ENCODE peak calls at places on chromosomes 16 and 17, in seven cellular contexts. One of them, this sample, is unnamed.

GRCh38 chr16:73157861-73158260 is 109.9 kb upstream of the ZFHX3 start:
- DNase-seq in WTC11: no peak
- DNase-seq in breast epithelium: no peak
- DNase-seq in HFFc6: no peak
- DNase-seq in nephron progenitor cell: no peak
- DNase-seq in cardiac fibroblast: no peak
- DNase-seq in PC-9: no peak
- DNase-seq in this sample: no peak

GRCh38 chr16:89366561-89367537 is 123.5 kb downstream of the ANKRD11 start:
- DNase-seq in HFFc6: no peak
- DNase-seq in cardiac fibroblast: no peak
- DNase-seq in PC-9: no peak
- DNase-seq in breast epithelium: no peak
- DNase-seq in WTC11: no peak
- DNase-seq in nephron progenitor cell: no peak
- DNase-seq in this sample: no peak

GRCh38 chr17:3575506-3575905 is 17.9 kb upstream of the TRPV3 start:
- DNase-seq in nephron progenitor cell: no peak
- DNase-seq in breast epithelium: no peak
- DNase-seq in cardiac fibroblast: peak
- DNase-seq in PC-9: no peak
- DNase-seq in WTC11: no peak
- DNase-seq in HFFc6: peak
- DNase-seq in this sample: no peak

GRCh38 chr16:24753437-24753836 is 24.0 kb downstream of the TNRC6A start:
- DNase-seq in breast epithelium: no peak
- DNase-seq in HFFc6: no peak
- DNase-seq in PC-9: no peak
- DNase-seq in nephron progenitor cell: no peak
- DNase-seq in cardiac fibroblast: no peak
- DNase-seq in WTC11: no peak
- DNase-seq in this sample: peak

GRCh38 chr16:72474511-72475123 is 302.7 kb upstream of the PMFBP1 start:
- DNase-seq in nephron progenitor cell: no peak
- DNase-seq in breast epithelium: no peak
- DNase-seq in WTC11: no peak
- DNase-seq in cardiac fibroblast: peak
- DNase-seq in HFFc6: peak
- DNase-seq in PC-9: no peak
- DNase-seq in this sample: peak

GRCh38 chr16:84732674-84733352 is 33.0 kb downstream of the USP10 start:
- DNase-seq in nephron progenitor cell: no peak
- DNase-seq in PC-9: no peak
- DNase-seq in cardiac fibroblast: no peak
- DNase-seq in HFFc6: no peak
- DNase-seq in breast epithelium: no peak
- DNase-seq in WTC11: no peak
- DNase-seq in this sample: no peak

GRCh38 chr17:48107137-48108055 is at the start of gene SNX11:
- DNase-seq in breast epithelium: peak
- DNase-seq in nephron progenitor cell: peak
- DNase-seq in WTC11: peak
- DNase-seq in PC-9: peak
- DNase-seq in cardiac fibroblast: peak
- DNase-seq in HFFc6: peak
- DNase-seq in this sample: peak

GRCh38 chr16:11361751-11362742 is 16.8 kb downstream of the RMI2 start:
- DNase-seq in breast epithelium: no peak
- DNase-seq in WTC11: no peak
- DNase-seq in HFFc6: peak
- DNase-seq in PC-9: no peak
- DNase-seq in nephron progenitor cell: no peak
- DNase-seq in cardiac fibroblast: no peak
- DNase-seq in this sample: peak

GRCh38 chr17:55720917-55721836 is 1.5 kb downstream of the TMEM100 start:
- DNase-seq in breast epithelium: no peak
- DNase-seq in cardiac fibroblast: no peak
- DNase-seq in HFFc6: no peak
- DNase-seq in WTC11: no peak
- DNase-seq in PC-9: no peak
- DNase-seq in nephron progenitor cell: no peak
- DNase-seq in this sample: no peak

GRCh38 chr17:76585649-76586593 is at the start of gene ST6GALNAC2:
- DNase-seq in nephron progenitor cell: peak
- DNase-seq in breast epithelium: peak
- DNase-seq in WTC11: peak
- DNase-seq in cardiac fibroblast: peak
- DNase-seq in PC-9: peak
- DNase-seq in HFFc6: peak
- DNase-seq in this sample: peak

GRCh38 chr16:77557385-77557784 is 122.6 kb upstream of the ADAMTS18 start:
- DNase-seq in HFFc6: no peak
- DNase-seq in WTC11: no peak
- DNase-seq in PC-9: no peak
- DNase-seq in nephron progenitor cell: no peak
- DNase-seq in cardiac fibroblast: no peak
- DNase-seq in breast epithelium: no peak
- DNase-seq in this sample: no peak

GRCh38 chr17:63837962-63838585 is 4.4 kb downstream of the SMARCD2 start:
- DNase-seq in WTC11: no peak
- DNase-seq in PC-9: no peak
- DNase-seq in HFFc6: no peak
- DNase-seq in cardiac fibroblast: no peak
- DNase-seq in nephron progenitor cell: no peak
- DNase-seq in breast epithelium: no peak
- DNase-seq in this sample: no peak

GRCh38 chr17:42670199-42670924 is 6.4 kb downstream of the PLEKHH3 start:
- DNase-seq in WTC11: peak
- DNase-seq in HFFc6: no peak
- DNase-seq in PC-9: no peak
- DNase-seq in breast epithelium: no peak
- DNase-seq in cardiac fibroblast: no peak
- DNase-seq in nephron progenitor cell: peak
- DNase-seq in this sample: peak

GRCh38 chr16:1492082-1492922 is 858 bp upstream of the TELO2 start:
- DNase-seq in breast epithelium: no peak
- DNase-seq in WTC11: no peak
- DNase-seq in cardiac fibroblast: no peak
- DNase-seq in nephron progenitor cell: no peak
- DNase-seq in HFFc6: no peak
- DNase-seq in PC-9: no peak
- DNase-seq in this sample: no peak

GRCh38 chr17:17326275-17326875 is 23.2 kb downstream of the NT5M start:
- DNase-seq in nephron progenitor cell: no peak
- DNase-seq in PC-9: no peak
- DNase-seq in WTC11: no peak
- DNase-seq in cardiac fibroblast: no peak
- DNase-seq in HFFc6: no peak
- DNase-seq in breast epithelium: peak
- DNase-seq in this sample: no peak

GRCh38 chr17:76513306-76513692 is 12.1 kb upstream of the RHBDF2 start:
- DNase-seq in HFFc6: no peak
- DNase-seq in breast epithelium: no peak
- DNase-seq in cardiac fibroblast: no peak
- DNase-seq in PC-9: no peak
- DNase-seq in WTC11: no peak
- DNase-seq in nephron progenitor cell: no peak
- DNase-seq in this sample: no peak

GRCh38 chr17:42484304-42484703 is 25.6 kb downstream of the ATP6V0A1 start:
- DNase-seq in HFFc6: no peak
- DNase-seq in cardiac fibroblast: no peak
- DNase-seq in nephron progenitor cell: no peak
- DNase-seq in PC-9: no peak
- DNase-seq in breast epithelium: no peak
- DNase-seq in WTC11: no peak
- DNase-seq in this sample: peak

GRCh38 chr17:55632236-55632635 is 90.4 kb downstream of the TMEM100 start:
- DNase-seq in PC-9: no peak
- DNase-seq in WTC11: no peak
- DNase-seq in cardiac fibroblast: no peak
- DNase-seq in breast epithelium: no peak
- DNase-seq in HFFc6: no peak
- DNase-seq in nephron progenitor cell: no peak
- DNase-seq in this sample: no peak

GRCh38 chr16:11306997-11307638 is 26.0 kb upstream of the PRM1 start:
- DNase-seq in WTC11: no peak
- DNase-seq in HFFc6: no peak
- DNase-seq in PC-9: no peak
- DNase-seq in nephron progenitor cell: no peak
- DNase-seq in breast epithelium: no peak
- DNase-seq in cardiac fibroblast: no peak
- DNase-seq in this sample: no peak

GRCh38 chr17:50461550-50462132 is 7.0 kb downstream of the CHAD start:
- DNase-seq in breast epithelium: no peak
- DNase-seq in PC-9: no peak
- DNase-seq in nephron progenitor cell: no peak
- DNase-seq in cardiac fibroblast: no peak
- DNase-seq in WTC11: no peak
- DNase-seq in HFFc6: no peak
- DNase-seq in this sample: no peak

GRCh38 chr17:51121620-51122472 is 1.2 kb upstream of the SPAG9 start:
- DNase-seq in PC-9: peak
- DNase-seq in HFFc6: peak
- DNase-seq in breast epithelium: peak
- DNase-seq in cardiac fibroblast: peak
- DNase-seq in nephron progenitor cell: peak
- DNase-seq in WTC11: peak
- DNase-seq in this sample: peak

GRCh38 chr17:61809816-61810392 is 53.4 kb downstream of the BRIP1 start:
- DNase-seq in HFFc6: peak
- DNase-seq in cardiac fibroblast: peak
- DNase-seq in PC-9: no peak
- DNase-seq in WTC11: no peak
- DNase-seq in nephron progenitor cell: no peak
- DNase-seq in breast epithelium: no peak
- DNase-seq in this sample: no peak

GRCh38 chr17:82983510-82984248 is 95.7 kb upstream of the METRNL start:
- DNase-seq in HFFc6: no peak
- DNase-seq in cardiac fibroblast: no peak
- DNase-seq in breast epithelium: no peak
- DNase-seq in WTC11: no peak
- DNase-seq in nephron progenitor cell: no peak
- DNase-seq in PC-9: no peak
- DNase-seq in this sample: no peak

GRCh38 chr17:74467221-74467951 is 952 bp downstream of the CD300A start:
- DNase-seq in cardiac fibroblast: no peak
- DNase-seq in HFFc6: no peak
- DNase-seq in PC-9: no peak
- DNase-seq in nephron progenitor cell: no peak
- DNase-seq in WTC11: no peak
- DNase-seq in breast epithelium: no peak
- DNase-seq in this sample: no peak

GRCh38 chr17:81537856-81538555 is 9.8 kb downstream of the FSCN2 start:
- DNase-seq in WTC11: no peak
- DNase-seq in nephron progenitor cell: no peak
- DNase-seq in cardiac fibroblast: no peak
- DNase-seq in breast epithelium: no peak
- DNase-seq in PC-9: no peak
- DNase-seq in HFFc6: no peak
- DNase-seq in this sample: no peak
- TF ChIP-seq CTCF in WTC11: no peak
- TF ChIP-seq CTCF in nephron progenitor cell: no peak
- TF ChIP-seq CTCF in cardiac fibroblast: no peak
- TF ChIP-seq CTCF in breast epithelium: no peak
- TF ChIP-seq CTCF in PC-9: peak
- TF ChIP-seq CTCF in HFFc6: no peak
- TF ChIP-seq CTCF in this sample: no peak

GRCh38 chr16:30980068-30980371 is 5.0 kb upstream of the HSD3B7 start:
- DNase-seq in cardiac fibroblast: no peak
- DNase-seq in breast epithelium: no peak
- DNase-seq in HFFc6: no peak
- DNase-seq in nephron progenitor cell: no peak
- DNase-seq in WTC11: no peak
- DNase-seq in PC-9: no peak
- DNase-seq in this sample: no peak

GRCh38 chr16:30980434-30980833 is 4.6 kb upstream of the HSD3B7 start:
- DNase-seq in PC-9: no peak
- DNase-seq in breast epithelium: no peak
- DNase-seq in WTC11: no peak
- DNase-seq in HFFc6: no peak
- DNase-seq in nephron progenitor cell: no peak
- DNase-seq in cardiac fibroblast: no peak
- DNase-seq in this sample: no peak

GRCh38 chr16:30979170-30980067 is 5.6 kb upstream of the HSD3B7 start:
- DNase-seq in breast epithelium: no peak
- DNase-seq in HFFc6: no peak
- DNase-seq in nephron progenitor cell: no peak
- DNase-seq in PC-9: no peak
- DNase-seq in cardiac fibroblast: no peak
- DNase-seq in WTC11: no peak
- DNase-seq in this sample: no peak

GRCh38 chr16:30976486-30976885 is 8.5 kb upstream of the HSD3B7 start:
- DNase-seq in PC-9: no peak
- DNase-seq in cardiac fibroblast: no peak
- DNase-seq in HFFc6: no peak
- DNase-seq in nephron progenitor cell: no peak
- DNase-seq in WTC11: no peak
- DNase-seq in breast epithelium: no peak
- DNase-seq in this sample: no peak

GRCh38 chr16:30977502-30977901 is 7.5 kb upstream of the HSD3B7 start:
- DNase-seq in PC-9: no peak
- DNase-seq in cardiac fibroblast: no peak
- DNase-seq in nephron progenitor cell: no peak
- DNase-seq in breast epithelium: no peak
- DNase-seq in WTC11: peak
- DNase-seq in HFFc6: no peak
- DNase-seq in this sample: peak
- TF ChIP-seq CTCF in PC-9: peak
- TF ChIP-seq CTCF in cardiac fibroblast: peak
- TF ChIP-seq CTCF in nephron progenitor cell: peak
- TF ChIP-seq CTCF in breast epithelium: no peak
- TF ChIP-seq CTCF in WTC11: peak
- TF ChIP-seq CTCF in HFFc6: peak
- TF ChIP-seq CTCF in this sample: no peak

GRCh38 chr16:12793120-12793889 is 10.4 kb downstream of the CPPED1 start:
- DNase-seq in nephron progenitor cell: no peak
- DNase-seq in breast epithelium: no peak
- DNase-seq in HFFc6: no peak
- DNase-seq in WTC11: peak
- DNase-seq in cardiac fibroblast: no peak
- DNase-seq in PC-9: no peak
- DNase-seq in this sample: no peak
- TF ChIP-seq CTCF in nephron progenitor cell: no peak
- TF ChIP-seq CTCF in breast epithelium: no peak
- TF ChIP-seq CTCF in HFFc6: no peak
- TF ChIP-seq CTCF in WTC11: no peak
- TF ChIP-seq CTCF in cardiac fibroblast: no peak
- TF ChIP-seq CTCF in PC-9: no peak
- TF ChIP-seq CTCF in this sample: no peak

DNA sequence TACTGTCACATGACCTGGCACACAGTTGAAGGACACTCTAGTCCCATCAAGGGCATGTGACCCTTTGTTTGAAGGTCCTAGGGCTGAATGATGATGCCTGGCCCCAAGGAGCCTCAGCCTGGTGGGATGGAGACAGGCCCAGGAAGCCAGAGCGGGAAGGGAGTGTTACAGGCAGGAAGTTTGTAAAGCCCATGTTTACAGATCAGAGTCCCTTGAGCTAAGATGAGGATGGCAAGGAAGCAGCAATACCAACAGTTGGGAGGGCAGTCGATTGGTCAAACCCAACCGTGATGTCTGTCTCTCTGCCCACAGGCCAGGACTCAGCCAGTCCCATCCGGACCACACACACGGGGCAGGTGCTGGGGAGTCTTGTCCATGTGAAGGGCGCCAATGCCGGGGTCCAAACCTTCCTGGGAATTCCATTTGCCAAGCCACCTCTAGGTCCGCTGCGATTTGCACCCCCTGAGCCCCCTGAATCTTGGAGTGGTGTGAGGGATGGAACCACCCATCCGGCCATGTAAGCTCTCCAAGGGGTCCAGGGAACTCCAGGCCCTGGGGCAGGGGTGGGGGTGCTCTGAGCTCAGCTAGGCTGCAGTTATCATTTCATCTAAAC is 2.5 kb downstream of the CES2 start:
- DNase-seq in PC-9: no peak
- DNase-seq in nephron progenitor cell: no peak
- DNase-seq in WTC11: no peak
- DNase-seq in breast epithelium: no peak
- DNase-seq in cardiac fibroblast: no peak
- DNase-seq in HFFc6: no peak
- DNase-seq in this sample: no peak
- TF ChIP-seq CTCF in PC-9: no peak
- TF ChIP-seq CTCF in nephron progenitor cell: no peak
- TF ChIP-seq CTCF in WTC11: no peak
- TF ChIP-seq CTCF in breast epithelium: no peak
- TF ChIP-seq CTCF in cardiac fibroblast: no peak
- TF ChIP-seq CTCF in HFFc6: no peak
- TF ChIP-seq CTCF in this sample: no peak